ENCODE peak calls at places on chromosomes 13 and 19, in seven cellular contexts. G is prostate gland, I is IMR-90, O is thoracic aorta, Q is upper lobe of right lung, S is pancreas, A is body of pancreas. C is an unnamed sample.

GRCh38 chr13:44734204-44734707 is 158.1 kb upstream of the TSC22D1 start:
- DNase-seq in G (peak; percentile 85), I (peak; percentile 34), O (no peak), Q (peak; percentile 78), S (peak; percentile 69), A (peak; percentile 83), C (no peak)

GRCh38 chr13:24182703-24183081 is 22.2 kb downstream of the SPATA13 start:
- DNase-seq in G (no peak), I (no peak), O (no peak), Q (no peak), S (no peak), A (peak; percentile 67), C (no peak)

GRCh38 chr19:39502640-39503417 is 4.1 kb downstream of the DLL3 start:
- DNase-seq in G (no peak), I (peak; percentile 73), O (no peak), Q (peak; percentile 83), S (no peak), A (peak; percentile 43), C (no peak)

GRCh38 chr13:37403776-37404497 is 194.6 kb downstream of the POSTN start:
- DNase-seq in G (no peak), I (peak; percentile 92), O (no peak), Q (no peak), S (no peak), A (no peak), C (no peak)

GRCh38 chr19:21202865-21203494 is 61.1 kb downstream of the ZNF431 start:
- DNase-seq in G (peak; percentile 17), I (peak; percentile 14), O (no peak), Q (no peak), S (no peak), A (peak; percentile 20), C (peak; percentile 17)

GRCh38 chr13:94658926-94659649 is 53.3 kb downstream of the SOX21 start:
- DNase-seq in G (no peak), I (no peak), O (no peak), Q (no peak), S (no peak), A (no peak), C (no peak)

GRCh38 chr19:34269968-34270621 is 15.7 kb downstream of the GARRE1 start:
- DNase-seq in G (no peak), I (peak; percentile 66), O (peak; percentile 16), Q (peak; percentile 70), S (peak; percentile 39), A (peak; percentile 60), C (peak; percentile 27)

GRCh38 chr19:19643158-19644053 is at the start of gene GMIP:
- DNase-seq in G (peak; percentile 66), I (peak; percentile 29), O (no peak), Q (peak; percentile 92), S (peak; percentile 79), A (peak; percentile 84), C (peak; percentile 69)

GRCh38 chr13:51826606-51827005 is 18.4 kb downstream of the TMEM272 start:
- DNase-seq in G (peak; percentile 31), I (no peak), O (no peak), Q (no peak), S (no peak), A (no peak), C (no peak)

GRCh38 chr19:5686647-5687359 is 3.3 kb upstream of the RPL36 start:
- DNase-seq in G (peak; percentile 95), I (peak; percentile 83), O (peak; percentile 90), Q (peak; percentile 100), S (peak; percentile 98), A (peak; percentile 95), C (peak; percentile 97)

GRCh38 chr13:44972956-44973581 is 16.2 kb downstream of the NUFIP1 start:
- DNase-seq in G (no peak), I (peak; percentile 38), O (no peak), Q (no peak), S (no peak), A (no peak), C (no peak)

DNA sequence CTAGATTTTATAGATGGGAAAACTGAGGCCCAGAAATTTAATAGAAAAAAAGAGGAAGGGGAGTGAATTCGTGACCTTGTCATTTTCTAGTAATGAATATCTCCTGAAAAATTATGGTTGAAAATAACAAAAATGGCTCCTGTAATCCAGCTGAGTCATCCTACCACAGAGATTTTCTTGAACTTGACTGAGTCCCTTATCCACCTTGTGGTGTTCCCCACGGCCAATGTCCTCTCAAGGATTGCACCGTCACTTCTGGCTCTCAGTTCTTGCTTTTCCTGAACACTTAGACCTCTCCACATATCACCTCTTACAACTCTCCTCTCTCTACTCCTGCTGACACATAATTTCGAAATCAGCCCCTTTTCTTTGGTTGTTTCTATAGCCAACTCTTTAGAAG is 1.2 kb upstream of the KATNAL1 start:
- DNase-seq in G (no peak), I (peak; percentile 41), O (no peak), Q (no peak), S (no peak), A (no peak), C (no peak)
- H3K27ac ChIP-seq in G (no peak overlapping the region), I (no peak overlapping the region), O (no peak overlapping the region), Q (no peak overlapping the region), S (no peak overlapping the region), A (no peak overlapping the region), C (no peak overlapping the region)

GRCh38 chr13:98444381-98444780 is 132.5 kb downstream of the STK24 start:
- DNase-seq in G (no peak), I (no peak), O (no peak), Q (peak; percentile 53), S (no peak), A (no peak), C (no peak)

GRCh38 chr13:98443800-98444325 is 133.0 kb downstream of the STK24 start:
- DNase-seq in G (no peak), I (no peak), O (no peak), Q (no peak), S (no peak), A (no peak), C (no peak)

GRCh38 chr13:98442391-98443230 is 134.3 kb downstream of the STK24 start:
- DNase-seq in G (no peak), I (no peak), O (no peak), Q (no peak), S (no peak), A (no peak), C (no peak)

GRCh38 chr13:98441056-98441676 is 135.7 kb downstream of the STK24 start:
- DNase-seq in G (no peak), I (no peak), O (no peak), Q (no peak), S (no peak), A (no peak), C (no peak)

DNA sequence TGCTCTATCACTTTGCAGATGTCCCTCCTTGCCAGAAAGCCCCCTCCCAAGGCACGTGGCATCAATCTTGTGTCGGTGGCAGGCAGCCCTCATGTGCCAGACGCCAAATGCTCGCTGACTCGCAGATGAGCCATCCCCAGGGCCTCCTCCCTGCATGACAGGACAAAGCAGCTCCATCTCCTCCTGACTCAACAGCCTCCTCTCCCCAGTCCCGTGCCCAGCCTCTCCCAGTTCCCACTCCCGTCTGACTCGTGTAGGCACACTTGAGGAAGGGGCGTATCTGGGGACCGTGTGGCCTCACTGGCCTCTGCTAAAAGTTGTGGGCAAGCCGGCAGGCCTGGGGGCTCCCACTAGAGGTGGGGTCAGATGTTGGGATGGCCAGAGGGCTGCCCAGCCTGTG is 133.6 kb downstream of the STK24 start:
- DNase-seq in G (no peak), I (peak; percentile 92), O (no peak), Q (no peak), S (no peak), A (no peak), C (no peak)
- H3K27ac ChIP-seq in G (no peak overlapping the region), I (peak overlapping the region; percentile 53), O (no peak overlapping the region), Q (no peak overlapping the region), S (no peak overlapping the region), A (no peak overlapping the region), C (no peak overlapping the region)

GRCh38 chr13:48074006-48074405 is 20.9 kb downstream of the MED4 start:
- DNase-seq in G (no peak), I (no peak), O (no peak), Q (no peak), S (no peak), A (no peak), C (no peak)

GRCh38 chr13:48072787-48073186 is 22.1 kb downstream of the MED4 start:
- DNase-seq in G (no peak), I (no peak), O (no peak), Q (no peak), S (no peak), A (no peak), C (no peak)

GRCh38 chr13:48070942-48071341 is 24.0 kb downstream of the MED4 start:
- DNase-seq in G (no peak), I (no peak), O (no peak), Q (no peak), S (no peak), A (no peak), C (no peak)

GRCh38 chr13:48069573-48069972 is 25.3 kb downstream of the MED4 start:
- DNase-seq in G (no peak), I (no peak), O (no peak), Q (no peak), S (no peak), A (no peak), C (no peak)

DNA sequence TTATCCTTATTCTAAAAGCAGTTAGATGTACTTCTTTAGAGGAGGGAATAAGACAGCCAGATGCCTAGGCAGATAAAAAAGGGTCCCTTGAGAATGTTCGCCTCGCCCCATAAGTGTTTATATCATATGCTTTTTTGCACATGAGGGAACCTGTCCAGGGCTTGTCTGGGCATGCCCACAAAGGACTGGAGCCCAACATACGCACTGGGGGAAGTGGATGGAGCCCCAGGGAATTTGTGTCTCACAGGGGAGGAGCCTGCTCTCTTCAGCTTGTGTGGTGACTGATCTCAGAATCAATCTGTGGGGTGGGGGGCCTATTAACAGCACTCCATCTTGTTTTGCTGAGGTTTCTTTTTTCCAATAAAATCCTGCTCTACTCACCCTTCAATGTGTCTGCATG is 22.6 kb downstream of the MED4 start:
- DNase-seq in G (no peak), I (no peak), O (no peak), Q (no peak), S (no peak), A (no peak), C (no peak)
- H3K27ac ChIP-seq in G (no peak overlapping the region), I (peak overlapping the region; percentile 23), O (no peak overlapping the region), Q (no peak overlapping the region), S (no peak overlapping the region), A (no peak overlapping the region), C (no peak overlapping the region)

GRCh38 chr19:13623686-13624405 is 117.6 kb upstream of the CACNA1A start:
- DNase-seq in G (no peak), I (no peak), O (no peak), Q (no peak), S (no peak), A (no peak), C (no peak)

GRCh38 chr19:13622727-13623126 is 116.4 kb upstream of the CACNA1A start:
- DNase-seq in G (no peak), I (no peak), O (no peak), Q (no peak), S (no peak), A (no peak), C (no peak)

GRCh38 chr19:13619203-13619632 is 112.9 kb upstream of the CACNA1A start:
- DNase-seq in G (no peak), I (peak; percentile 81), O (no peak), Q (no peak), S (no peak), A (no peak), C (no peak)

GRCh38 chr19:13615890-13616289 is 109.6 kb upstream of the CACNA1A start:
- DNase-seq in G (no peak), I (peak; percentile 61), O (no peak), Q (no peak), S (no peak), A (no peak), C (no peak)

DNA sequence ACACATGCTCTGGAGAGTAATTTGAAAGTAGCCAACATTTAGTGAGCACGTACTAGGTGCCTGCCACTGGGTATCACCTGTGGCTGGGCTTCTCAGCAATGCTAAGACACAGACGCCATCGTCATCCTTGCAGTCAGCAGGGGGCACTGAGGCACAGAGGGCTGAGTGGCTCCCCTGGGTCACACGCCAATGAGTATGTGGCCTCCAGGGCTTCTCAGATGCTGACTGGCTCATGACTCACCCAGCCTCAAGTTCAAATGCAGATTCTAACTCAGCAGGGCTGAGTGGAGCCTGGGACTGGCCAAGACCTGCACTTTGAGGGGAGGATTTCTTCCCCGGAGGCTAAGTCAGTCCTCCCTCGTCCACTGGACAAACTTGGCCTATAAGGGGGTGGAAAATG is 115.1 kb upstream of the CACNA1A start:
- DNase-seq in G (no peak), I (peak; percentile 96), O (no peak), Q (no peak), S (no peak), A (no peak), C (no peak)
- H3K27ac ChIP-seq in G (no peak overlapping the region), I (peak overlapping the region; percentile 43), O (no peak overlapping the region), Q (no peak overlapping the region), S (no peak overlapping the region), A (no peak overlapping the region), C (no peak overlapping the region)